ENCODE peak calls at places on chromosomes 4 and X, in five cellular contexts. One of them, this sample, is unnamed.

GRCh38 chr4:155408796-155409195 is 32.0 kb upstream of the MAP9 start:
- DNase-seq in upper lobe of right lung: no peak
- DNase-seq in skeletal muscle cell: no peak
- DNase-seq in substantia nigra: no peak
- DNase-seq in natural killer cell: no peak
- DNase-seq in this sample: no peak

GRCh38 chrX:148774276-148774675 is 273.9 kb downstream of the AFF2 start:
- DNase-seq in upper lobe of right lung: no peak
- DNase-seq in skeletal muscle cell: no peak
- DNase-seq in substantia nigra: no peak
- DNase-seq in natural killer cell: no peak
- DNase-seq in this sample: no peak

GRCh38 chrX:17817242-17817641 is 43.9 kb downstream of the RAI2 start:
- DNase-seq in upper lobe of right lung: no peak
- DNase-seq in skeletal muscle cell: no peak
- DNase-seq in substantia nigra: no peak
- DNase-seq in natural killer cell: no peak
- DNase-seq in this sample: no peak

GRCh38 chr4:7313361-7313811 is 121.0 kb downstream of the SORCS2 start:
- DNase-seq in upper lobe of right lung: no peak
- DNase-seq in skeletal muscle cell: no peak
- DNase-seq in substantia nigra: peak; percentile 71
- DNase-seq in natural killer cell: no peak
- DNase-seq in this sample: no peak

GRCh38 chr4:25271866-25272265 is 38.0 kb downstream of the PI4K2B start:
- DNase-seq in upper lobe of right lung: no peak
- DNase-seq in skeletal muscle cell: no peak
- DNase-seq in substantia nigra: no peak
- DNase-seq in natural killer cell: no peak
- DNase-seq in this sample: no peak

GRCh38 chr4:181753189-181753588 is 490.0 kb upstream of the TENM3 start:
- DNase-seq in upper lobe of right lung: no peak
- DNase-seq in skeletal muscle cell: no peak
- DNase-seq in substantia nigra: no peak
- DNase-seq in natural killer cell: no peak
- DNase-seq in this sample: no peak

GRCh38 chr4:111847256-111848108 is 297.8 kb upstream of the FAM241A start:
- DNase-seq in upper lobe of right lung: no peak
- DNase-seq in skeletal muscle cell: no peak
- DNase-seq in substantia nigra: no peak
- DNase-seq in natural killer cell: no peak
- DNase-seq in this sample: no peak

GRCh38 chr4:180099962-180100361 is 2143.2 kb upstream of the TENM3 start:
- DNase-seq in upper lobe of right lung: no peak
- DNase-seq in skeletal muscle cell: no peak
- DNase-seq in substantia nigra: no peak
- DNase-seq in natural killer cell: no peak
- DNase-seq in this sample: no peak

GRCh38 chr4:152149734-152150133 is 386.2 kb downstream of the FBXW7 start:
- DNase-seq in upper lobe of right lung: no peak
- DNase-seq in skeletal muscle cell: no peak
- DNase-seq in substantia nigra: no peak
- DNase-seq in natural killer cell: no peak
- DNase-seq in this sample: no peak

GRCh38 chr4:139540161-139540560 is 15.9 kb downstream of the SETD7 start:
- DNase-seq in upper lobe of right lung: no peak
- DNase-seq in skeletal muscle cell: no peak
- DNase-seq in substantia nigra: no peak
- DNase-seq in natural killer cell: no peak
- DNase-seq in this sample: no peak

GRCh38 chr4:77473509-77473908 is 132.1 kb upstream of the CXCL13 start:
- DNase-seq in upper lobe of right lung: no peak
- DNase-seq in skeletal muscle cell: no peak
- DNase-seq in substantia nigra: no peak
- DNase-seq in natural killer cell: no peak
- DNase-seq in this sample: no peak

GRCh38 chrX:41180194-41180902 is 95.1 kb downstream of the USP9X start:
- DNase-seq in upper lobe of right lung: no peak
- DNase-seq in skeletal muscle cell: peak; percentile 27
- DNase-seq in substantia nigra: peak; percentile 16
- DNase-seq in natural killer cell: peak; percentile 26
- DNase-seq in this sample: no peak

GRCh38 chrX:35699642-35700041 is 98.5 kb upstream of the MAGEB16 start:
- DNase-seq in upper lobe of right lung: no peak
- DNase-seq in skeletal muscle cell: no peak
- DNase-seq in substantia nigra: no peak
- DNase-seq in natural killer cell: no peak
- DNase-seq in this sample: no peak

GRCh38 chrX:66601522-66601921 is 37.4 kb downstream of the EDA2R start:
- DNase-seq in upper lobe of right lung: no peak
- DNase-seq in skeletal muscle cell: no peak
- DNase-seq in substantia nigra: no peak
- DNase-seq in natural killer cell: no peak
- DNase-seq in this sample: no peak

GRCh38 chr4:85147481-85148076 is 181.1 kb upstream of the WDFY3 start:
- DNase-seq in upper lobe of right lung: no peak
- DNase-seq in skeletal muscle cell: peak; percentile 34
- DNase-seq in substantia nigra: peak; percentile 26
- DNase-seq in natural killer cell: no peak
- DNase-seq in this sample: peak; percentile 0

GRCh38 chr4:55794053-55794452 is 25.5 kb upstream of the EXOC1L start:
- DNase-seq in upper lobe of right lung: no peak
- DNase-seq in skeletal muscle cell: no peak
- DNase-seq in substantia nigra: no peak
- DNase-seq in natural killer cell: no peak
- DNase-seq in this sample: no peak